ENCODE peak calls at places on chromosomes 11 and 22, in six cellular contexts. R is mesendoderm, N is neuronal stem cell, T is DMS153, F is right atrium auricular region, Y is NCI-H2029 treated with DMSO at 0.1 percent for 48 hours. E is an unnamed sample.

GRCh38 chr11:96012086-96012824 is 88.3 kb upstream of the MTMR2 start:
- DNase-seq in Y (no peak), N (peak), T (peak), F (peak), R (peak), E (peak)

GRCh38 chr11:133821776-133822175 is 23.5 kb downstream of the SPATA19 start:
- DNase-seq in F (no peak), T (peak), Y (peak), N (peak), R (peak), E (peak)

GRCh38 chr22:24230911-24231656 is 13.8 kb downstream of the GGT5 start:
- DNase-seq in R (peak), T (no peak), N (no peak), Y (no peak), F (no peak), E (no peak)

GRCh38 chr11:76208438-76208828 is 2.1 kb upstream of the WNT11 start:
- DNase-seq in F (no peak), N (no peak), Y (no peak), R (no peak), T (no peak), E (no peak)

GRCh38 chr11:77467233-77467632 is 6.7 kb downstream of the PAK1 start:
- DNase-seq in R (no peak), F (no peak), T (no peak), N (no peak), Y (no peak), E (no peak)

GRCh38 chr11:72735495-72736027 is 16.6 kb downstream of the ARAP1 start:
- DNase-seq in Y (no peak), R (peak), N (no peak), T (no peak), F (no peak), E (no peak)

GRCh38 chr11:128767518-128767917 is 73.6 kb downstream of the FLI1 start:
- DNase-seq in F (no peak), T (no peak), N (no peak), Y (no peak), R (no peak), E (no peak)

GRCh38 chr22:50011447-50012200 is 941 bp downstream of the IL17REL start:
- DNase-seq in N (no peak), Y (peak), F (no peak), T (peak), R (peak), E (no peak)

GRCh38 chr22:46797355-46797754 is 34.9 kb downstream of the TBC1D22A start:
- DNase-seq in T (no peak), F (no peak), R (peak), N (no peak), Y (no peak), E (no peak)

GRCh38 chr11:13772223-13773046 is 104.0 kb downstream of the FAR1 start:
- DNase-seq in F (no peak), Y (peak), T (peak), N (peak), R (peak), E (peak)

GRCh38 chr11:63813563-63814382 is 517 bp downstream of the SPINDOC start:
- DNase-seq in N (peak), T (no peak), R (peak), F (no peak), Y (no peak), E (peak)

GRCh38 chr11:62054484-62055121 is 69.2 kb upstream of the INCENP start:
- DNase-seq in F (no peak), N (no peak), T (peak), Y (no peak), R (peak), E (peak)

GRCh38 chr22:38317237-38317994 is at the start of gene CSNK1E:
- DNase-seq in N (peak), F (peak), Y (no peak), R (peak), T (no peak), E (peak)

GRCh38 chr11:2790581-2790925 is 90.8 kb upstream of the KCNQ1OT1 start:
- DNase-seq in T (no peak), F (peak), N (no peak), Y (no peak), R (no peak), E (no peak)

GRCh38 chr22:25966448-25966913 is 202.8 kb upstream of the SEZ6L start:
- DNase-seq in T (peak), N (no peak), R (peak), Y (no peak), F (no peak), E (no peak)

GRCh38 chr22:33687464-33687863 is 232.8 kb downstream of the LARGE1 start:
- DNase-seq in F (no peak), T (no peak), R (no peak), Y (no peak), N (no peak), E (no peak)

GRCh38 chr11:2002807-2003206 is 5.2 kb upstream of the H19 start:
- DNase-seq in R (no peak), Y (no peak), F (no peak), N (no peak), T (no peak), E (no peak)

GRCh38 chr11:118436639-118437045 is 350 bp downstream of the KMT2A start:
- DNase-seq in Y (no peak), R (peak), T (no peak), F (no peak), N (peak), E (no peak)

GRCh38 chr11:119107538-119108150 is 500 bp downstream of the C2CD2L start:
- DNase-seq in Y (no peak), N (no peak), R (no peak), F (no peak), T (no peak), E (no peak)

GRCh38 chr11:134644489-134645456 is 232.7 kb upstream of the B3GAT1 start:
- DNase-seq in F (no peak), T (no peak), R (no peak), Y (no peak), N (no peak), E (no peak)

GRCh38 chr22:37976547-37976946 is 7.8 kb downstream of the SOX10 start:
- DNase-seq in F (no peak), Y (no peak), T (no peak), R (no peak), N (no peak), E (no peak)

GRCh38 chr11:120254788-120255518 is 15.0 kb downstream of the POU2F3 start:
- DNase-seq in F (no peak), T (peak), R (peak), Y (no peak), N (peak), E (no peak)

GRCh38 chr11:45094958-45095690 is 51.3 kb upstream of the PRDM11 start:
- DNase-seq in F (peak), N (no peak), T (no peak), Y (no peak), R (no peak), E (peak)

GRCh38 chr11:82996966-82997606 is 74.6 kb downstream of the RAB30 start:
- DNase-seq in N (no peak), T (no peak), F (no peak), Y (no peak), R (no peak), E (peak)

GRCh38 chr22:20606041-20606783 is 98.8 kb downstream of the MED15 start:
- DNase-seq in Y (peak), R (peak), N (peak), T (peak), F (no peak), E (peak)

GRCh38 chr11:10385696-10386095 is 69.4 kb upstream of the AMPD3 start:
- DNase-seq in N (no peak), R (no peak), T (no peak), Y (no peak), F (peak), E (no peak)

GRCh38 chr11:8247312-8247711 is 16.4 kb downstream of the LMO1 start:
- DNase-seq in T (no peak), Y (peak), N (no peak), R (no peak), F (no peak), E (no peak)

GRCh38 chr22:36409067-36409466 is 21.3 kb upstream of the MYH9 start:
- DNase-seq in Y (no peak), N (no peak), F (no peak), T (no peak), R (no peak), E (no peak)

GRCh38 chr11:28482666-28483065 is 374.5 kb downstream of the METTL15 start:
- DNase-seq in T (no peak), N (no peak), Y (no peak), F (no peak), R (no peak), E (no peak)

GRCh38 chr11:92225563-92226308 is 1.1 kb downstream of the FAT3 start:
- DNase-seq in N (peak), F (no peak), R (peak), Y (no peak), T (no peak), E (peak)

GRCh38 chr11:11813288-11813962 is 28.3 kb upstream of the USP47 start:
- DNase-seq in R (peak), Y (no peak), T (no peak), F (peak), N (no peak), E (no peak)

GRCh38 chr11:94417386-94417987 is 16.3 kb upstream of the GPR83 start:
- DNase-seq in T (no peak), N (no peak), Y (no peak), F (no peak), R (peak), E (no peak)

GRCh38 chr11:115207916-115208315 is 296.3 kb downstream of the CADM1 start:
- DNase-seq in N (no peak), Y (no peak), T (no peak), F (no peak), R (no peak), E (no peak)

GRCh38 chr11:72511393-72512047 is 77.2 kb upstream of the CLPB start:
- DNase-seq in F (no peak), Y (no peak), N (no peak), T (no peak), R (no peak), E (no peak)

GRCh38 chr11:8610532-8611116 is 16.6 kb upstream of the STK33 start:
- DNase-seq in F (no peak), T (peak), Y (no peak), N (no peak), R (peak), E (peak)

GRCh38 chr22:26016916-26017315 is 152.3 kb upstream of the SEZ6L start:
- DNase-seq in T (no peak), Y (no peak), N (no peak), R (no peak), F (no peak), E (no peak)

GRCh38 chr11:45272701-45273100 is 13.4 kb downstream of the SYT13 start:
- DNase-seq in Y (peak), N (no peak), R (no peak), T (peak), F (no peak), E (peak)

E was measured in NCI-H1105.